ENCODE peak calls at places on chromosomes 13 and 19, in five cellular contexts. One of them, this sample, is unnamed.

GRCh38 chr13:44573790-44574465 is 2.2 kb downstream of the TSC22D1 start:
- DNase-seq in adrenal gland: no peak
- DNase-seq in ureter: no peak
- DNase-seq in natural killer cell treated with Interleukin-12 subunit alpha and Interleukin-12 subunit beta and Interleukin-15 and Interleukin-18, amount 100 ng/mL, for 72 hours: no peak
- DNase-seq in T-helper 2 cell: no peak
- DNase-seq in this sample: peak; percentile 39

GRCh38 chr19:7126132-7126531 is 56.6 kb downstream of the ZNF557 start:
- DNase-seq in natural killer cell treated with Interleukin-12 subunit alpha and Interleukin-12 subunit beta and Interleukin-15 and Interleukin-18, amount 100 ng/mL, for 72 hours: no peak
- DNase-seq in adrenal gland: peak; percentile 33
- DNase-seq in T-helper 2 cell: no peak
- DNase-seq in ureter: no peak
- DNase-seq in this sample: no peak

GRCh38 chr13:25648996-25649633 is 277.3 kb downstream of the ATP8A2 start:
- DNase-seq in adrenal gland: no peak
- DNase-seq in natural killer cell treated with Interleukin-12 subunit alpha and Interleukin-12 subunit beta and Interleukin-15 and Interleukin-18, amount 100 ng/mL, for 72 hours: no peak
- DNase-seq in T-helper 2 cell: no peak
- DNase-seq in ureter: no peak
- DNase-seq in this sample: no peak

GRCh38 chr19:20103091-20103501 is 25.3 kb downstream of the ZNF90 start:
- DNase-seq in natural killer cell treated with Interleukin-12 subunit alpha and Interleukin-12 subunit beta and Interleukin-15 and Interleukin-18, amount 100 ng/mL, for 72 hours: no peak
- DNase-seq in ureter: no peak
- DNase-seq in T-helper 2 cell: no peak
- DNase-seq in adrenal gland: no peak
- DNase-seq in this sample: no peak

GRCh38 chr19:53865918-53866696 is 1.6 kb upstream of the MYADM start:
- DNase-seq in ureter: peak; percentile 68
- DNase-seq in adrenal gland: no peak
- DNase-seq in natural killer cell treated with Interleukin-12 subunit alpha and Interleukin-12 subunit beta and Interleukin-15 and Interleukin-18, amount 100 ng/mL, for 72 hours: peak; percentile 76
- DNase-seq in T-helper 2 cell: peak; percentile 56
- DNase-seq in this sample: peak; percentile 92

GRCh38 chr13:39020853-39021462 is 16.9 kb downstream of the PROSER1 start:
- DNase-seq in adrenal gland: no peak
- DNase-seq in natural killer cell treated with Interleukin-12 subunit alpha and Interleukin-12 subunit beta and Interleukin-15 and Interleukin-18, amount 100 ng/mL, for 72 hours: no peak
- DNase-seq in T-helper 2 cell: no peak
- DNase-seq in ureter: no peak
- DNase-seq in this sample: no peak

GRCh38 chr19:15123900-15124299 is 16.7 kb downstream of the SYDE1 start:
- DNase-seq in adrenal gland: peak; percentile 94
- DNase-seq in natural killer cell treated with Interleukin-12 subunit alpha and Interleukin-12 subunit beta and Interleukin-15 and Interleukin-18, amount 100 ng/mL, for 72 hours: no peak
- DNase-seq in T-helper 2 cell: no peak
- DNase-seq in ureter: peak; percentile 56
- DNase-seq in this sample: no peak

GRCh38 chr13:100365678-100366077 is 222.9 kb downstream of the GGACT start:
- DNase-seq in natural killer cell treated with Interleukin-12 subunit alpha and Interleukin-12 subunit beta and Interleukin-15 and Interleukin-18, amount 100 ng/mL, for 72 hours: no peak
- DNase-seq in adrenal gland: no peak
- DNase-seq in ureter: no peak
- DNase-seq in T-helper 2 cell: no peak
- DNase-seq in this sample: no peak

GRCh38 chr13:109494955-109495354 is 291.4 kb downstream of the IRS2 start:
- DNase-seq in natural killer cell treated with Interleukin-12 subunit alpha and Interleukin-12 subunit beta and Interleukin-15 and Interleukin-18, amount 100 ng/mL, for 72 hours: no peak
- DNase-seq in adrenal gland: peak; percentile 61
- DNase-seq in T-helper 2 cell: no peak
- DNase-seq in ureter: no peak
- DNase-seq in this sample: peak; percentile 23

GRCh38 chr19:41695745-41696144 is 7.7 kb upstream of the CEACAM7 start:
- DNase-seq in T-helper 2 cell: no peak
- DNase-seq in natural killer cell treated with Interleukin-12 subunit alpha and Interleukin-12 subunit beta and Interleukin-15 and Interleukin-18, amount 100 ng/mL, for 72 hours: no peak
- DNase-seq in ureter: no peak
- DNase-seq in adrenal gland: no peak
- DNase-seq in this sample: no peak

GRCh38 chr13:99425485-99426341 is 75.6 kb upstream of the TM9SF2 start:
- DNase-seq in T-helper 2 cell: peak; percentile 27
- DNase-seq in adrenal gland: peak; percentile 48
- DNase-seq in natural killer cell treated with Interleukin-12 subunit alpha and Interleukin-12 subunit beta and Interleukin-15 and Interleukin-18, amount 100 ng/mL, for 72 hours: peak; percentile 73
- DNase-seq in ureter: no peak
- DNase-seq in this sample: no peak

GRCh38 chr19:9467161-9467560 is 31.3 kb downstream of the ZNF560 start:
- DNase-seq in natural killer cell treated with Interleukin-12 subunit alpha and Interleukin-12 subunit beta and Interleukin-15 and Interleukin-18, amount 100 ng/mL, for 72 hours: no peak
- DNase-seq in adrenal gland: no peak
- DNase-seq in T-helper 2 cell: no peak
- DNase-seq in ureter: no peak
- DNase-seq in this sample: no peak

GRCh38 chr13:33441015-33441414 is 155.5 kb upstream of the STARD13 start:
- DNase-seq in T-helper 2 cell: no peak
- DNase-seq in ureter: no peak
- DNase-seq in natural killer cell treated with Interleukin-12 subunit alpha and Interleukin-12 subunit beta and Interleukin-15 and Interleukin-18, amount 100 ng/mL, for 72 hours: no peak
- DNase-seq in adrenal gland: peak; percentile 60
- DNase-seq in this sample: no peak

GRCh38 chr19:33411621-33412180 is 38.2 kb downstream of the CEBPG start:
- DNase-seq in natural killer cell treated with Interleukin-12 subunit alpha and Interleukin-12 subunit beta and Interleukin-15 and Interleukin-18, amount 100 ng/mL, for 72 hours: no peak
- DNase-seq in adrenal gland: no peak
- DNase-seq in T-helper 2 cell: no peak
- DNase-seq in ureter: no peak
- DNase-seq in this sample: no peak

GRCh38 chr13:99046851-99047250 is 69.0 kb upstream of the DOCK9 start:
- DNase-seq in adrenal gland: no peak
- DNase-seq in ureter: no peak
- DNase-seq in T-helper 2 cell: no peak
- DNase-seq in natural killer cell treated with Interleukin-12 subunit alpha and Interleukin-12 subunit beta and Interleukin-15 and Interleukin-18, amount 100 ng/mL, for 72 hours: no peak
- DNase-seq in this sample: no peak

GRCh38 chr19:12786149-12786870 is 5.0 kb upstream of the JUNB start:
- DNase-seq in adrenal gland: peak; percentile 82
- DNase-seq in T-helper 2 cell: no peak
- DNase-seq in natural killer cell treated with Interleukin-12 subunit alpha and Interleukin-12 subunit beta and Interleukin-15 and Interleukin-18, amount 100 ng/mL, for 72 hours: no peak
- DNase-seq in ureter: peak; percentile 85
- DNase-seq in this sample: no peak

GRCh38 chr13:49540552-49540951 is 44.8 kb downstream of the PHF11 start:
- DNase-seq in natural killer cell treated with Interleukin-12 subunit alpha and Interleukin-12 subunit beta and Interleukin-15 and Interleukin-18, amount 100 ng/mL, for 72 hours: no peak
- DNase-seq in T-helper 2 cell: no peak
- DNase-seq in ureter: no peak
- DNase-seq in adrenal gland: no peak
- DNase-seq in this sample: no peak

GRCh38 chr19:34082289-34083077 is 89.8 kb upstream of the LSM14A start:
- DNase-seq in ureter: no peak
- DNase-seq in adrenal gland: no peak
- DNase-seq in natural killer cell treated with Interleukin-12 subunit alpha and Interleukin-12 subunit beta and Interleukin-15 and Interleukin-18, amount 100 ng/mL, for 72 hours: no peak
- DNase-seq in T-helper 2 cell: no peak
- DNase-seq in this sample: peak; percentile 18

GRCh38 chr19:33677745-33678426 is 56.1 kb downstream of the CHST8 start:
- DNase-seq in adrenal gland: no peak
- DNase-seq in ureter: no peak
- DNase-seq in natural killer cell treated with Interleukin-12 subunit alpha and Interleukin-12 subunit beta and Interleukin-15 and Interleukin-18, amount 100 ng/mL, for 72 hours: no peak
- DNase-seq in T-helper 2 cell: no peak
- DNase-seq in this sample: no peak

GRCh38 chr13:81658598-81659370 is 1317.9 kb upstream of the SPRY2 start:
- DNase-seq in T-helper 2 cell: no peak
- DNase-seq in natural killer cell treated with Interleukin-12 subunit alpha and Interleukin-12 subunit beta and Interleukin-15 and Interleukin-18, amount 100 ng/mL, for 72 hours: no peak
- DNase-seq in adrenal gland: no peak
- DNase-seq in ureter: no peak
- DNase-seq in this sample: no peak

GRCh38 chr13:46516624-46517318 is 36.2 kb upstream of the LRCH1 start:
- DNase-seq in ureter: no peak
- DNase-seq in adrenal gland: no peak
- DNase-seq in natural killer cell treated with Interleukin-12 subunit alpha and Interleukin-12 subunit beta and Interleukin-15 and Interleukin-18, amount 100 ng/mL, for 72 hours: no peak
- DNase-seq in T-helper 2 cell: no peak
- DNase-seq in this sample: no peak

GRCh38 chr19:3670796-3671679 is 29.2 kb downstream of the PIP5K1C start:
- DNase-seq in natural killer cell treated with Interleukin-12 subunit alpha and Interleukin-12 subunit beta and Interleukin-15 and Interleukin-18, amount 100 ng/mL, for 72 hours: peak; percentile 91
- DNase-seq in ureter: peak; percentile 81
- DNase-seq in T-helper 2 cell: no peak
- DNase-seq in adrenal gland: peak; percentile 84
- DNase-seq in this sample: peak; percentile 38

GRCh38 chr13:109647046-109647445 is 139.3 kb downstream of the IRS2 start:
- DNase-seq in ureter: no peak
- DNase-seq in natural killer cell treated with Interleukin-12 subunit alpha and Interleukin-12 subunit beta and Interleukin-15 and Interleukin-18, amount 100 ng/mL, for 72 hours: no peak
- DNase-seq in adrenal gland: no peak
- DNase-seq in T-helper 2 cell: no peak
- DNase-seq in this sample: no peak

GRCh38 chr13:74288361-74288911 is 154.2 kb upstream of the KLF12 start:
- DNase-seq in T-helper 2 cell: no peak
- DNase-seq in adrenal gland: peak; percentile 50
- DNase-seq in ureter: peak; percentile 56
- DNase-seq in natural killer cell treated with Interleukin-12 subunit alpha and Interleukin-12 subunit beta and Interleukin-15 and Interleukin-18, amount 100 ng/mL, for 72 hours: no peak
- DNase-seq in this sample: peak; percentile 75

GRCh38 chr19:17795495-17795856 is 538 bp downstream of the B3GNT3 start:
- DNase-seq in adrenal gland: no peak
- DNase-seq in T-helper 2 cell: no peak
- DNase-seq in ureter: no peak
- DNase-seq in natural killer cell treated with Interleukin-12 subunit alpha and Interleukin-12 subunit beta and Interleukin-15 and Interleukin-18, amount 100 ng/mL, for 72 hours: no peak
- DNase-seq in this sample: no peak

GRCh38 chr13:24605923-24606372 is 74.3 kb upstream of the ATP12A start:
- DNase-seq in adrenal gland: no peak
- DNase-seq in T-helper 2 cell: no peak
- DNase-seq in natural killer cell treated with Interleukin-12 subunit alpha and Interleukin-12 subunit beta and Interleukin-15 and Interleukin-18, amount 100 ng/mL, for 72 hours: no peak
- DNase-seq in ureter: no peak
- DNase-seq in this sample: no peak

GRCh38 chr13:24270639-24271131 is 38.7 kb upstream of the C1QTNF9 start:
- DNase-seq in adrenal gland: peak; percentile 92
- DNase-seq in ureter: peak; percentile 60
- DNase-seq in T-helper 2 cell: peak; percentile 52
- DNase-seq in natural killer cell treated with Interleukin-12 subunit alpha and Interleukin-12 subunit beta and Interleukin-15 and Interleukin-18, amount 100 ng/mL, for 72 hours: peak; percentile 80
- DNase-seq in this sample: peak; percentile 78

GRCh38 chr13:110856941-110857835 is 57.7 kb downstream of the ANKRD10 start:
- DNase-seq in ureter: no peak
- DNase-seq in T-helper 2 cell: no peak
- DNase-seq in natural killer cell treated with Interleukin-12 subunit alpha and Interleukin-12 subunit beta and Interleukin-15 and Interleukin-18, amount 100 ng/mL, for 72 hours: no peak
- DNase-seq in adrenal gland: no peak
- DNase-seq in this sample: no peak

GRCh38 chr19:4866595-4867424 is 657 bp downstream of the PLIN3 start:
- DNase-seq in adrenal gland: peak; percentile 69
- DNase-seq in natural killer cell treated with Interleukin-12 subunit alpha and Interleukin-12 subunit beta and Interleukin-15 and Interleukin-18, amount 100 ng/mL, for 72 hours: peak; percentile 65
- DNase-seq in ureter: peak; percentile 66
- DNase-seq in T-helper 2 cell: peak; percentile 45
- DNase-seq in this sample: peak; percentile 35

GRCh38 chr13:71408416-71408815 is 458.6 kb downstream of the DACH1 start:
- DNase-seq in adrenal gland: no peak
- DNase-seq in ureter: no peak
- DNase-seq in natural killer cell treated with Interleukin-12 subunit alpha and Interleukin-12 subunit beta and Interleukin-15 and Interleukin-18, amount 100 ng/mL, for 72 hours: no peak
- DNase-seq in T-helper 2 cell: no peak
- DNase-seq in this sample: no peak

GRCh38 chr19:14683439-14683838 is 6.4 kb upstream of the ZNF333 start:
- DNase-seq in ureter: no peak
- DNase-seq in T-helper 2 cell: no peak
- DNase-seq in adrenal gland: no peak
- DNase-seq in natural killer cell treated with Interleukin-12 subunit alpha and Interleukin-12 subunit beta and Interleukin-15 and Interleukin-18, amount 100 ng/mL, for 72 hours: no peak
- DNase-seq in this sample: no peak